ENCODE peak calls at places on chromosomes 16 and 17, in five cellular contexts. X is GM23248, P is psoas muscle, Y is endodermal cell, I is upper lobe of left lung. O is an unnamed sample.

GRCh38 chr17:10666921-10667320 is 9.8 kb upstream of the MYH3 start:
- DNase-seq in X (no peak), P (no peak), Y (no peak), I (no peak), O (no peak)

GRCh38 chr16:50238868-50239301 is 27.5 kb upstream of the ADCY7 start:
- DNase-seq in P (no peak), I (peak; percentile 78), Y (no peak), X (no peak), O (no peak)

GRCh38 chr16:77868478-77868877 is 80.1 kb downstream of the VAT1L start:
- DNase-seq in Y (no peak), I (no peak), P (no peak), X (no peak), O (no peak)

GRCh38 chr16:70476272-70477020 is 22.1 kb downstream of the FCSK start:
- DNase-seq in Y (no peak), I (no peak), X (peak; percentile 77), P (peak; percentile 46), O (no peak)

GRCh38 chr16:58025351-58026138 is at the start of gene MMP15:
- DNase-seq in P (peak; percentile 66), Y (peak; percentile 99), X (peak; percentile 73), I (peak; percentile 94), O (peak; percentile 80)

GRCh38 chr17:30323895-30324319 is 9.9 kb downstream of the TMIGD1 start:
- DNase-seq in Y (no peak), I (peak; percentile 66), P (peak; percentile 20), X (peak; percentile 33), O (no peak)

GRCh38 chr17:33944412-33944811 is 310.7 kb upstream of the CCL2 start:
- DNase-seq in X (no peak), Y (no peak), P (no peak), I (no peak), O (no peak)

GRCh38 chr17:58960068-58960467 is 146.6 kb downstream of the TRIM37 start:
- DNase-seq in Y (no peak), I (peak; percentile 35), X (peak; percentile 70), P (no peak), O (no peak)

GRCh38 chr17:49229805-49230600 is 584 bp downstream of the PHOSPHO1 start:
- DNase-seq in I (no peak), X (no peak), P (no peak), Y (peak; percentile 83), O (no peak)

GRCh38 chr17:4938670-4939553 is 934 bp downstream of the SLC25A11 start:
- DNase-seq in Y (no peak), P (no peak), X (no peak), I (no peak), O (no peak)
- H3K4me1 ChIP-seq in Y (peaks cover 6% of the 10 kb centered on the region), P (peaks cover 46% of the 10 kb centered on the region), X (peaks cover 14% of the 10 kb centered on the region), I (peaks cover 51% of the 10 kb centered on the region), O (no peaks in the 10 kb centered on the region)

DNA sequence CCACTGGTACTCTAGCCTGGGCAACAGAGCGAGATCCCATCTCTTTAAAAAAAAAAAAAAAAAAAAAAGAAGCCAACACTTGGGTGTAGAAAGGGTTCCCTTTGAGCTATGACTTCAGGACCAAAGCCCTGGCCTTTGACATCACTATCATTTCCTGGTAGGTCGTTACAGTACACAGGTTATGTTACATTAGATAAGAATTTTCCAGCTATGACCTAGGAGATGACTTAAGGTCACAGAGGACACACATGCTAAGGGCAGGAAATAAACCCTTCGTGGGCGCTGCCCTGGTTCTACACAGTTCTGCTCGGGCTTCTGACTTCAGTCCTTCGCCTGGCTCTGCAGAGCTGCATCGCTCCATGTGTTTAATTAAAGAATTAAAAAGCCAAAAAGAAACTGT is 112.0 kb downstream of the ADCY9 start:
- DNase-seq in X (no peak), I (no peak), P (no peak), Y (no peak), O (no peak)
- H3K36me3 ChIP-seq in X (no peaks in the 10 kb centered on the region), I (no peaks in the 10 kb centered on the region), P (peaks cover 4% of the 10 kb centered on the region), Y (no peaks in the 10 kb centered on the region), O (no peaks in the 10 kb centered on the region)

GRCh38 chr16:188674-189073 is 8.4 kb downstream of the HBQ1 start:
- DNase-seq in Y (no peak), I (no peak), P (no peak), X (no peak), O (no peak)

GRCh38 chr16:187330-187729 is 7.1 kb downstream of the HBQ1 start:
- DNase-seq in X (no peak), P (no peak), I (no peak), Y (no peak), O (no peak)

GRCh38 chr16:185691-186090 is 5.4 kb downstream of the HBQ1 start:
- DNase-seq in P (no peak), X (no peak), I (no peak), Y (no peak), O (no peak)

GRCh38 chr16:183005-183404 is 2.7 kb downstream of the HBQ1 start:
- DNase-seq in I (no peak), Y (no peak), X (no peak), P (no peak), O (no peak)

GRCh38 chr16:185213-185612 is 5.0 kb downstream of the HBQ1 start:
- DNase-seq in P (no peak), I (no peak), X (no peak), Y (no peak), O (no peak)
- H3K4me1 ChIP-seq in P (peaks cover 11% of the 10 kb centered on the region), I (peaks cover 14% of the 10 kb centered on the region), X (no peaks in the 10 kb centered on the region), Y (no peaks in the 10 kb centered on the region), O (peaks cover 14% of the 10 kb centered on the region)

DNA sequence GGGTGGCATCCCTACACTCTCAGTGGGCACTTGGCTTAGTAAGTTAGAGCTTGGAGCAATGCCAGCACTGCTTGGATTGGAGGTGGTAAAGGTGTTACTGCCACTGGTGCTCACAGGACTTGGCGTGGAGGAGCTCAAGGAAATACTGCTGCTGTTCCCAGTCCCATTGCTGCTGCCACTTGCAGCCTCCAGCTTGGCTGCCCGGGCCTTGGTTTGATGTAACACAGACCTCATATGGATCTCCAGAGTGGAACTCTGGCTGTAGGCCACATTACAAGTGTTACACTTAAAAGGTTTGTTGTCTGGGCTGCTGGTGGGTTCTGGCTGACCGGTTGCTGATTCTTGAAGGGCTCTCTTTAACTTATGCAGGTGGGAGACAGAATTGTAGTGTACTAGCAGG is 250.3 kb downstream of the ZFHX3 start:
- DNase-seq in P (no peak), X (no peak), I (peak; percentile 37), Y (no peak), O (peak; percentile 85)
- H3K36me3 ChIP-seq in P (peaks cover 73% of the 10 kb centered on the region), X (peaks cover 38% of the 10 kb centered on the region), I (peaks cover 41% of the 10 kb centered on the region), Y (no peaks in the 10 kb centered on the region), O (peaks cover 23% of the 10 kb centered on the region)

DNA sequence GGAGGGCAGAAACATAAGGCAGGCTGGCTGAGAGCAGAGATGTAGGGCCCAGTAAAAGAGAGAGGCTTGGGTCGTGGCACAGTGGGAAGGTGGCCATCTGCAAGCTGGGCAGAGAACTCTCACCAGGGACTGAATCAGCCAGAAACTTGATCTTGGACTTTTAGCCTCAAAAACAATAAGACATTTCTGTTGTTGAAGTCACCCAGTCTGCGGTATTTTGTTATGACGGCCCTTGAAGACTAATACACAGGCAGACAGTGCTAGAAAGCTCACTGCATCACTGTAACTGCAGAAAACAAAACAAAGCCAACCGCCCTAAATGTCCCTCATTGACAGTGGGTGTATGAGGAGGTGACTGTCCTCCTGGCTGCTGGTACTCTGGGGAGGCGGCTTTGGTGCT is 3.9 kb upstream of the JPH3 start:
- DNase-seq in Y (no peak), X (peak; percentile 26), P (no peak), I (no peak), O (no peak)
- H3K4me1 ChIP-seq in Y (no peaks in the 10 kb centered on the region), X (no peaks in the 10 kb centered on the region), P (no peaks in the 10 kb centered on the region), I (peaks cover 7% of the 10 kb centered on the region), O (no peaks in the 10 kb centered on the region)

DNA sequence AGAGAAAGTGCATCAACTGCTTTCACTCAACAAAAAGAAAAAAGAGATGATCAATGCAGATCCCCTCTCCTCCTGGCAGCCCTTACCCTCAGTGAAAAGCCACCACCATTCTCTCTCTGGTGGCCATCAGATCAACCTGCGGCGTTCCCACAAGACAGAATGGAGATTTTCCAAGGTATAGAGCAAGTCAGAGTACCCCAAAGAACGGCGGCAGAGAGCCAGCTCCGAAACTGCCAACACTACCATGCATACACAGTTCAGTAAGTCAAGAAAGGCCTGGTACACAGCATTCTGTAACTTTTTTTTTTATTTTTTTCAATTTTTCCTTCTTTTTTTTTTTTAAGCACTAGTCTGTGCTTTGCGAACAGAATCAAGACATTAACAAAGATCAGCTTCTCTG is 30.6 kb downstream of the STH start:
- DNase-seq in I (no peak), P (no peak), Y (no peak), X (no peak), O (no peak)
- H3K36me3 ChIP-seq in I (peaks cover 49% of the 10 kb centered on the region), P (peaks cover 70% of the 10 kb centered on the region), Y (peaks cover 82% of the 10 kb centered on the region), X (peaks cover 39% of the 10 kb centered on the region), O (peaks cover 29% of the 10 kb centered on the region)

GRCh38 chr17:3697157-3697515 is 1.2 kb upstream of the P2RX5 start:
- DNase-seq in P (no peak), I (no peak), X (no peak), Y (no peak), O (no peak)

GRCh38 chr17:3695723-3696411 is at the start of gene P2RX5:
- DNase-seq in I (peak; percentile 29), X (peak; percentile 54), Y (peak; percentile 94), P (peak; percentile 63), O (no peak)

GRCh38 chr17:3693099-3693498 is 2.9 kb downstream of the P2RX5 start:
- DNase-seq in I (no peak), X (no peak), Y (no peak), P (no peak), O (no peak)

GRCh38 chr17:3693829-3694231 is 2.1 kb downstream of the P2RX5 start:
- DNase-seq in P (no peak), I (no peak), X (no peak), Y (no peak), O (no peak)

DNA sequence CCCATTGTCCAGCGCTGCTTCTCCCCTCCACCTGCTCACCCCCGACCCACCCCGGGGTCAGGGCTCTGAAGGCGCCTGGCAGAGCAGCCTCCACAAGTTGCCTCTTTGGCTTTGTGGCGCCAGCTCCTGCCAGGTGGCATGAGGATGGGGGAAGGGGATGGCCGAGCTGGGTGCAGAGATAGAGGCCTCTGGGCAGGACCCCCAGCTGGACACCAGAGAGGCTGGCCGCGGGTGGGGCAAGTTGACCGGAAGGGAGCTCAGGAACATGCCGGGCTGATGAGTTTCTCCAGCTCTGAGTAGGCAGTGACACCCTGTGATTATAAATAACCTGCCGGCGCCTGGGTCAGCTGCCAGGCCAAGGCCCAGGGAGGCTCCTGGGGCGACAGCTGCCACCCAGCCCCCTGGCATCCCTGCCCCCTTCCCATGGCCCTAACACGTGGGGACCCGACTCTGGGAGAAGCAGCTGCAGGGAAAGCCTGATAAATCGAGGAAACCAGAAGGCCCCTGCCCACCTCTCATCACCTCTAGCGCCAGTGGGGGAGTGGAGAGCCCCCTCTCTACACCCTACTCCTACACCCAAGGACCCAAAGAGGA is 729 bp downstream of the P2RX5 start:
- DNase-seq in I (no peak), X (peak; percentile 50), P (peak; percentile 86), Y (peak; percentile 62), O (no peak)
- H3K4me1 ChIP-seq in I (peaks cover 19% of the 10 kb centered on the region), X (peaks cover 10% of the 10 kb centered on the region), P (peaks cover 9% of the 10 kb centered on the region), Y (no peaks in the 10 kb centered on the region), O (peaks cover 13% of the 10 kb centered on the region)

O was measured in sigmoid colon.